ENCODE peak calls at places on chromosomes 2 and 18, in seven cellular contexts. A is adrenal gland, V is body of pancreas, Y is uterus, T is stomach, K is NB4, O is sigmoid colon. L is an unnamed sample.

GRCh38 chr2:15980605-15981098 is 40.3 kb downstream of the MYCN start:
- DNase-seq in A (no peak), V (no peak), Y (no peak), T (no peak), K (no peak), O (no peak), L (no peak)

GRCh38 chr2:74421248-74421870 is at the start of the genes C2orf81 and WDR54:
- DNase-seq in A (peak; percentile 82), V (peak; percentile 86), Y (peak; percentile 88), T (peak; percentile 89), K (peak; percentile 96), O (peak; percentile 92), L (peak; percentile 86)

GRCh38 chr2:33765122-33765521 is 166.0 kb upstream of the FAM98A start:
- DNase-seq in A (no peak), V (no peak), Y (no peak), T (no peak), K (no peak), O (no peak), L (no peak)

GRCh38 chr18:6757966-6758365 is 28.4 kb downstream of the ARHGAP28 start:
- DNase-seq in A (no peak), V (no peak), Y (no peak), T (no peak), K (no peak), O (no peak), L (no peak)

GRCh38 chr2:109380502-109381326 is 233.1 kb downstream of the SEPTIN10 start:
- DNase-seq in A (no peak), V (peak; percentile 7), Y (peak; percentile 8), T (peak; percentile 13), K (peak; percentile 48), O (peak; percentile 42), L (no peak)

GRCh38 chr2:175234153-175234552 is 52.6 kb upstream of the ATP5MC3 start:
- DNase-seq in A (no peak), V (no peak), Y (no peak), T (no peak), K (peak; percentile 76), O (no peak), L (no peak)

GRCh38 chr2:182852787-182853186 is 13.7 kb downstream of the FRZB start:
- DNase-seq in A (no peak), V (no peak), Y (no peak), T (no peak), K (no peak), O (no peak), L (no peak)

GRCh38 chr2:185862657-185863398 is 124.2 kb downstream of the FSIP2 start:
- DNase-seq in A (no peak), V (no peak), Y (no peak), T (no peak), K (no peak), O (no peak), L (no peak)

GRCh38 chr2:38245114-38245641 is 131.9 kb downstream of the ATL2 start:
- DNase-seq in A (no peak), V (no peak), Y (no peak), T (no peak), K (no peak), O (no peak), L (no peak)

GRCh38 chr2:239602290-239603282 is 201.8 kb upstream of the HDAC4 start:
- DNase-seq in A (no peak), V (no peak), Y (peak; percentile 8), T (no peak), K (no peak), O (peak; percentile 40), L (no peak)

GRCh38 chr2:171702781-171703556 is 15.7 kb downstream of the DYNC1I2 start:
- DNase-seq in A (no peak), V (no peak), Y (no peak), T (no peak), K (peak; percentile 5), O (no peak), L (no peak)

GRCh38 chr2:237280235-237280634 is 133.7 kb downstream of the COL6A3 start:
- DNase-seq in A (no peak), V (no peak), Y (no peak), T (no peak), K (no peak), O (no peak), L (no peak)

GRCh38 chr18:23212161-23212560 is 76.9 kb downstream of the CABLES1 start:
- DNase-seq in A (no peak), V (no peak), Y (no peak), T (no peak), K (no peak), O (no peak), L (no peak)

GRCh38 chr2:170696006-170696405 is 19.1 kb upstream of the SP5 start:
- DNase-seq in A (no peak), V (no peak), Y (no peak), T (no peak), K (no peak), O (no peak), L (no peak)

GRCh38 chr18:26700728-26701127 is 152.4 kb upstream of the KCTD1 start:
- DNase-seq in A (no peak), V (no peak), Y (no peak), T (no peak), K (peak; percentile 32), O (no peak), L (no peak)

GRCh38 chr18:26700201-26700600 is 151.8 kb upstream of the KCTD1 start:
- DNase-seq in A (no peak), V (no peak), Y (no peak), T (no peak), K (peak; percentile 67), O (no peak), L (no peak)

GRCh38 chr18:26703170-26703933 is 155.0 kb upstream of the KCTD1 start:
- DNase-seq in A (no peak), V (peak; percentile 15), Y (no peak), T (peak; percentile 83), K (peak; percentile 83), O (no peak), L (no peak)

GRCh38 chr18:26697186-26697585 is 148.8 kb upstream of the KCTD1 start:
- DNase-seq in A (no peak), V (no peak), Y (no peak), T (no peak), K (no peak), O (no peak), L (no peak)

GRCh38 chr18:26702023-26702422 is 153.7 kb upstream of the KCTD1 start:
- DNase-seq in A (no peak), V (no peak), Y (no peak), T (no peak), K (peak; percentile 89), O (no peak), L (no peak)
- TF ChIP-seq POLR2A in A (no peak), V (no peak), Y (no peak), T (no peak), K (no peak), O (no peak), L (no peak)

DNA sequence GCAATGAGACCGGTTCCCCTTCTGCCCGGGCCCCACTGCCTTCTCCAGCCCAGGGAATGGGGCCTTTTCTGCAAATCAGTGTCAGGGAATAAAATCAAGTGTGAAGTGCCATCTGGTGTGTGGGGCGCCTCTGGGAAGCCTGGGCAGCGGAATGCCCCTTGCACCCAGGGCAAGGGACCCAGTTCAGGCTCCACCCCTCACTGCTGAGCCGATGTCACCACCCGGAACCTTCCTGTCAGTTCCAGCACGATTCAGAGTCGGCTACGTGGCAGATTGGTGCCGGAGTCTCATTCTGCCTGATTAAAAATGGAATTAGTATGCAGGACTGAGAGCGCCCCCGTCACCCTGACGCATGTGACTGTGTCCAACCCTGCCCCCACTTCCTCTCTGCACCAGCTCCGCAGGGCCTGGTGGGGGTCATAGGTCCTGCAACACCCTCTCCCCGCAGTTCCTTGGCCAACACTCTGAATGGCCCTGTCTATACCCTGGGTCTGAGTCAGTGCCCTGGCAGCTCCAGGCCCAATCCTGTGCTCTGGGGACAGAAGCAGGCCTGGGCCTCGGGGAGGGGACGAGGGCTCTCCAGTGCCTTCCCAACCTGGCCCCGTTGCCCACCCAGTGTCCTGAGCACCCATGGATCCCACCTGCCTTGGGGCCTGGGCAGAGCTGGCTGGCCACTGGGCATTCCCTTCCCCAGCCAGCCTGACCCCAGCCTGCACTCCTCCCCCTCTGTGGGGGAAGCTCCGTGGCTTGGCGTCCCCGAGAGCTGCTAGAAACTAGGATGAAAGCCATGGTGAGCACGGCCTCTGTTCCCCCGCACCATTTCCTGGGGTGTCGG is 8.1 kb upstream of the ALPI start:
- DNase-seq in A (no peak), V (no peak), Y (no peak), T (no peak), K (no peak), O (no peak), L (no peak)
- TF ChIP-seq POLR2A in A (no peak), V (no peak), Y (no peak), T (no peak), K (no peak), O (no peak), L (no peak)

DNA sequence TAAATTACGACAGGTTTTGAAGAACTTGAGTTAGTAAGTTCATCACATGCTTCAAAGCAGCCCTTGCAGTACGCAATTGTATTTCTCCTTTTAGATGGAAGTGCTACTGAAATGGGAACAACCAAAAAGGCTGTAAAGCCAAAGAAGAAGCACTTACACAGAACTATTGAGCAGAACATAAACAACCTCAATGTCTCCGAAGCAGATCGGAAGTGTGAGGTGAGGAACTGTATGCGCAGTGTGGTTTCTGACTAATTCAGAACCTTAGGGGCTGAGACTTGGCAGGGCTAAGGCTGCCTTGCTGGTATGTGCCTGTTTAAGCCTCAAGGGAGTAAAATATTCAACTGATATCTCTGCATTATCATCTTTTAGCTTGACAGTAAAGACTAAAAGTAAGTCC is 8.4 kb downstream of the NCAPH start:
- DNase-seq in A (no peak), V (no peak), Y (no peak), T (no peak), K (no peak), O (no peak), L (no peak)
- TF ChIP-seq POLR2A in A (no peak), V (no peak), Y (no peak), T (no peak), K (no peak), O (no peak), L (no peak)

GRCh38 chr2:66436546-66436945 is 1.6 kb downstream of the MEIS1 start:
- DNase-seq in A (no peak), V (no peak), Y (no peak), T (no peak), K (no peak), O (no peak), L (no peak)

GRCh38 chr2:66435963-66436362 is 1.0 kb downstream of the MEIS1 start:
- DNase-seq in A (no peak), V (no peak), Y (no peak), T (no peak), K (no peak), O (no peak), L (no peak)

GRCh38 chr2:66435549-66435875 is 587 bp downstream of the MEIS1 start:
- DNase-seq in A (no peak), V (no peak), Y (no peak), T (no peak), K (no peak), O (no peak), L (peak; percentile 29)

GRCh38 chr2:66437601-66438497 is 2.9 kb downstream of the MEIS1 start:
- DNase-seq in A (no peak), V (peak; percentile 39), Y (peak; percentile 24), T (no peak), K (no peak), O (peak; percentile 77), L (peak; percentile 5)

DNA sequence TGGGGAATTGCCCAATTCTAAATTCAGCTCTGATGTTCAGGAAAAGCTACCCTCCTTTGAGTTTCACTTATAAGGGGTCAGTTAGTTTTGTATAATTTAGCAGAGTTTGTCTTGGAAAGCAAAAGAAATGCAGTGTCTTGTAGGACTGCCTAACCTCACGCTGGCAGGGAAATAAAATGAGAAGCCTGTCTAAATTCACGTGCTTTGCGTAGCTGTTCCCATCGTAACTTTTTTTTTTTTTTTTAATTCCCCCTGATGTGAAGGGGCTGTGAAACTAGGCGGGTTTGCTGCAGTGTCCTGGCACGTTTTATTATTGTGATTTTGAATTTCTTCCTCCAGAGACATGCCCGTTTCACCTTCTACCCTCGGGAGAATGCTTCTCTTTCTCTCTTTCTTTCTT is 2.1 kb downstream of the MEIS1 start:
- DNase-seq in A (no peak), V (no peak), Y (no peak), T (no peak), K (no peak), O (no peak), L (no peak)
- TF ChIP-seq POLR2A in A (no peak), V (no peak), Y (no peak), T (no peak), K (no peak), O (no peak), L (no peak)